ENCODE peak calls at places on chromosome 3, in ten cellular contexts. O is DMS 273 treated with DMSO at 0.1 percent for 48 hours; A is memory B cell; T is AG08395; W is testis; L is bronchial epithelial cell; G is tibial artery; E is neural crest cell; C is activated CD8-positive, alpha-beta memory T cell treated with anti-CD3 and anti-CD28 coated beads for 48 hours; P is NCI-H460. Q is an unnamed sample.

GRCh38 chr3:177211503-177212277 is 14.4 kb upstream of the TBL1XR1 start:
- DNase-seq in O (no peak), A (no peak), T (no peak), W (no peak), L (peak; percentile 87), G (no peak), E (no peak), C (no peak), P (no peak), Q (no peak)

GRCh38 chr3:150544726-150545125 is 1.6 kb downstream of the SERP1 start:
- DNase-seq in O (peak; percentile 12), A (no peak), T (no peak), W (no peak), L (no peak), G (no peak), E (no peak), C (no peak), P (no peak), Q (no peak)

GRCh38 chr3:177597325-177598109 is 400.2 kb upstream of the TBL1XR1 start:
- DNase-seq in O (no peak), A (no peak), T (peak; percentile 75), W (peak; percentile 50), L (peak; percentile 90), G (peak; percentile 72), E (no peak), C (no peak), P (no peak), Q (peak; percentile 9)

GRCh38 chr3:4680227-4680691 is 187.1 kb downstream of the ITPR1 start:
- DNase-seq in O (no peak), A (no peak), T (peak; percentile 5), W (no peak), L (no peak), G (no peak), E (no peak), C (no peak), P (no peak), Q (no peak)

GRCh38 chr3:45942051-45942825 is 1.0 kb upstream of the CXCR6 start:
- DNase-seq in O (no peak), A (no peak), T (no peak), W (no peak), L (no peak), G (no peak), E (no peak), C (no peak), P (no peak), Q (no peak)

GRCh38 chr3:61574854-61575253 is 13.5 kb downstream of the PTPRG start:
- DNase-seq in O (no peak), A (no peak), T (peak; percentile 74), W (no peak), L (peak; percentile 62), G (peak; percentile 48), E (no peak), C (no peak), P (no peak), Q (no peak)

GRCh38 chr3:195888311-195888761 is 20.0 kb downstream of the TNK2 start:
- DNase-seq in O (no peak), A (no peak), T (no peak), W (no peak), L (no peak), G (no peak), E (no peak), C (no peak), P (no peak), Q (no peak)

GRCh38 chr3:153756816-153757215 is 364.4 kb upstream of the ARHGEF26 start:
- DNase-seq in O (no peak), A (no peak), T (peak; percentile 62), W (no peak), L (peak; percentile 82), G (no peak), E (no peak), C (no peak), P (no peak), Q (no peak)

GRCh38 chr3:11074007-11074406 is 80.3 kb upstream of the HRH1 start:
- DNase-seq in O (no peak), A (no peak), T (no peak), W (no peak), L (no peak), G (no peak), E (no peak), C (no peak), P (no peak), Q (no peak)

GRCh38 chr3:70383360-70383831 is 71.0 kb upstream of the MDFIC2 start:
- DNase-seq in O (no peak), A (no peak), T (no peak), W (no peak), L (peak; percentile 77), G (no peak), E (no peak), C (no peak), P (no peak), Q (peak; percentile 14)

GRCh38 chr3:7977245-7978103 is 524.1 kb upstream of the LMCD1 start:
- DNase-seq in O (no peak), A (no peak), T (no peak), W (no peak), L (peak; percentile 77), G (no peak), E (no peak), C (no peak), P (no peak), Q (no peak)

GRCh38 chr3:159234306-159234705 is 432.5 kb downstream of the MFSD1 start:
- DNase-seq in O (no peak), A (no peak), T (no peak), W (no peak), L (no peak), G (no peak), E (no peak), C (no peak), P (no peak), Q (no peak)

GRCh38 chr3:194439915-194440550 is 41.0 kb upstream of the GP5 start:
- DNase-seq in O (no peak), A (no peak), T (no peak), W (no peak), L (no peak), G (no peak), E (no peak), C (no peak), P (no peak), Q (no peak)

GRCh38 chr3:141332436-141332835 is 35.9 kb upstream of the ZBTB38 start:
- DNase-seq in O (no peak), A (no peak), T (no peak), W (no peak), L (no peak), G (no peak), E (no peak), C (no peak), P (no peak), Q (no peak)

GRCh38 chr3:141011511-141012262 is 39.5 kb upstream of the SPSB4 start:
- DNase-seq in O (peak; percentile 66), A (peak; percentile 52), T (peak; percentile 60), W (peak; percentile 89), L (peak; percentile 51), G (peak; percentile 68), E (peak; percentile 94), C (peak; percentile 38), P (peak; percentile 50), Q (peak; percentile 67)

GRCh38 chr3:69352305-69353087 is 33.4 kb downstream of the FRMD4B start:
- DNase-seq in O (no peak), A (no peak), T (no peak), W (no peak), L (no peak), G (no peak), E (no peak), C (no peak), P (no peak), Q (no peak)

GRCh38 chr3:169146112-169146665 is 517.3 kb downstream of the MECOM start:
- DNase-seq in O (peak; percentile 66), A (no peak), T (peak; percentile 46), W (peak; percentile 48), L (peak; percentile 57), G (peak; percentile 25), E (peak; percentile 31), C (no peak), P (no peak), Q (no peak)

GRCh38 chr3:170387952-170388351 is 30.4 kb downstream of the SKIL start:
- DNase-seq in O (no peak), A (no peak), T (peak; percentile 11), W (no peak), L (no peak), G (no peak), E (no peak), C (no peak), P (no peak), Q (no peak)

GRCh38 chr3:193134895-193135294 is 106.1 kb upstream of the PLAAT1 start:
- DNase-seq in O (no peak), A (no peak), T (peak; percentile 86), W (no peak), L (peak; percentile 86), G (no peak), E (no peak), C (no peak), P (peak; percentile 3), Q (no peak)

GRCh38 chr3:87558482-87558881 is 282.1 kb upstream of the POU1F1 start:
- DNase-seq in O (no peak), A (no peak), T (no peak), W (no peak), L (no peak), G (no peak), E (no peak), C (no peak), P (no peak), Q (no peak)

GRCh38 chr3:194999491-194999890 is 271.5 kb downstream of the XXYLT1 start:
- DNase-seq in O (no peak), A (no peak), T (no peak), W (no peak), L (no peak), G (no peak), E (no peak), C (no peak), P (no peak), Q (no peak)

GRCh38 chr3:141294848-141295247 is 63.2 kb downstream of the PXYLP1 start:
- DNase-seq in O (no peak), A (no peak), T (peak; percentile 62), W (no peak), L (peak; percentile 92), G (no peak), E (no peak), C (no peak), P (no peak), Q (no peak)

GRCh38 chr3:123986427-123986826 is 5.5 kb downstream of the ROPN1 start:
- DNase-seq in O (no peak), A (no peak), T (no peak), W (no peak), L (no peak), G (no peak), E (no peak), C (no peak), P (no peak), Q (no peak)

GRCh38 chr3:45597166-45597565 is 2.6 kb downstream of the LIMD1 start:
- DNase-seq in O (no peak), A (no peak), T (peak; percentile 43), W (no peak), L (no peak), G (no peak), E (no peak), C (no peak), P (no peak), Q (no peak)

GRCh38 chr3:99901200-99901926 is 83.7 kb downstream of the CMSS1 start:
- DNase-seq in O (no peak), A (no peak), T (peak; percentile 53), W (peak; percentile 33), L (peak; percentile 90), G (no peak), E (no peak), C (no peak), P (peak; percentile 27), Q (no peak)

GRCh38 chr3:129182390-129183180 is 1.1 kb downstream of the CNBP start:
- DNase-seq in O (no peak), A (no peak), T (peak; percentile 45), W (no peak), L (peak; percentile 51), G (no peak), E (no peak), C (no peak), P (no peak), Q (no peak)

GRCh38 chr3:135197246-135197645 is 402.2 kb downstream of the EPHB1 start:
- DNase-seq in O (no peak), A (no peak), T (no peak), W (no peak), L (peak; percentile 71), G (no peak), E (no peak), C (no peak), P (no peak), Q (no peak)

GRCh38 chr3:48662753-48663488 is at the start of gene CELSR3:
- DNase-seq in O (peak; percentile 67), A (no peak), T (peak; percentile 80), W (peak; percentile 89), L (peak; percentile 80), G (peak; percentile 72), E (peak; percentile 85), C (peak; percentile 35), P (peak; percentile 86), Q (peak; percentile 73)

Q was measured in GM13977.